ENCODE peak calls at places on chromosome 10, in four cellular contexts. W is CD4-positive, CD25-positive, alpha-beta regulatory T cell; S is H9; G is body of pancreas. J is an unnamed sample.

GRCh38 chr10:125094111-125094705 is 66.2 kb downstream of the CTBP2 start:
- DNase-seq in S (no peak), G (peak; percentile 4), W (no peak), J (no peak)

GRCh38 chr10:62217683-62218082 is 51.0 kb downstream of the RTKN2 start:
- DNase-seq in G (no peak), S (no peak), W (no peak), J (no peak)

GRCh38 chr10:97069576-97070362 is 116.0 kb downstream of the SLIT1 start:
- DNase-seq in W (no peak), G (no peak), S (no peak), J (no peak)

GRCh38 chr10:97479939-97480338 is 18.3 kb downstream of the MMS19 start:
- DNase-seq in W (no peak), S (peak; percentile 98), G (no peak), J (no peak)

GRCh38 chr10:48477181-48477580 is 127.7 kb downstream of the ARHGAP22 start:
- DNase-seq in G (no peak), S (no peak), W (no peak), J (no peak)

GRCh38 chr10:63515002-63515763 is 6.0 kb upstream of the REEP3 start:
- DNase-seq in S (peak; percentile 64), G (no peak), W (no peak), J (no peak)

GRCh38 chr10:28991738-28992270 is 297.1 kb upstream of the LYZL1 start:
- DNase-seq in W (no peak), G (peak; percentile 60), S (peak; percentile 65), J (peak; percentile 65)

GRCh38 chr10:59214160-59214559 is 37.7 kb downstream of the PHYHIPL start:
- DNase-seq in G (no peak), W (no peak), S (no peak), J (no peak)

GRCh38 chr10:93290661-93291354 is 191.3 kb downstream of the MYOF start:
- DNase-seq in S (no peak), G (no peak), W (no peak), J (no peak)

GRCh38 chr10:43931308-43931930 is 282.7 kb upstream of the ZNF32 start:
- DNase-seq in G (no peak), W (no peak), S (peak; percentile 5), J (no peak)

DNA sequence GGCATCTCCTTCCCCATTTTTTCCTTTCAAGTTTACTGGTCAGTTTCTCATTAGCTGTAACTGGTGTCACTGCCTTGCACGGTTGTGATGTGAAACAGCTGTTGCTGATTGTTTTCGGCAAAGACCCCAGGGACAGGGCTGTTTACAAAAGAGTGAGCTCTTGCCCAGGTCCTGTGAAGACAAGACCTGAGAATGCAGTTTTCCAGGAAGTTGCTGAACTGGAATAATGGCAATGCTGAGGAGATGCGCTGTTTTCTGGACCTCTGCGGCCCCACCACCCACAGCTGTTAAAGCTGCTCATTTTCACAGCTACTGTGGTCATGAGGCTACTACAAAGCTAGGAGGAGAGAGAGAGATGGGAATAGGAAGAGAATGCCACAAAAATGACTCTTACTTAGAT is 116.6 kb upstream of the RSU1 start:
- DNase-seq in W (no peak), S (no peak), G (no peak), J (no peak)
- H3K9me3 ChIP-seq in W (no peaks in the 10 kb centered on the region), S (no peaks in the 10 kb centered on the region), G (no peaks in the 10 kb centered on the region), J (no peaks in the 10 kb centered on the region)

GRCh38 chr10:131786756-131787605 is 113.8 kb upstream of the PPP2R2D start:
- DNase-seq in W (peak; percentile 17), S (peak; percentile 18), G (peak; percentile 61), J (peak; percentile 78)
- H3K9me3 ChIP-seq in W (no peaks in the 10 kb centered on the region), S (peaks cover 6% of the 10 kb centered on the region), G (no peaks in the 10 kb centered on the region), J (no peaks in the 10 kb centered on the region)

GRCh38 chr10:37831495-37832333 is 25.7 kb downstream of the ZNF248 start:
- DNase-seq in W (no peak), G (no peak), S (no peak), J (no peak)
- H3K9me3 ChIP-seq in W (peaks cover 94% of the 10 kb centered on the region), G (peaks cover 2% of the 10 kb centered on the region), S (peaks cover 88% of the 10 kb centered on the region), J (peaks cover 5% of the 10 kb centered on the region)

GRCh38 chr10:133458021-133458709 is 4.4 kb downstream of the SCART1 start:
- DNase-seq in W (no peak), S (no peak), G (no peak), J (no peak)

GRCh38 chr10:133458710-133459453 is 5.1 kb downstream of the SCART1 start:
- DNase-seq in G (no peak), W (no peak), S (no peak), J (no peak)

GRCh38 chr10:133455611-133456031 is 1.9 kb downstream of the SCART1 start:
- DNase-seq in G (no peak), S (no peak), W (no peak), J (no peak)

GRCh38 chr10:133456041-133456951 is 2.6 kb downstream of the SCART1 start:
- DNase-seq in G (no peak), W (no peak), S (no peak), J (no peak)

DNA sequence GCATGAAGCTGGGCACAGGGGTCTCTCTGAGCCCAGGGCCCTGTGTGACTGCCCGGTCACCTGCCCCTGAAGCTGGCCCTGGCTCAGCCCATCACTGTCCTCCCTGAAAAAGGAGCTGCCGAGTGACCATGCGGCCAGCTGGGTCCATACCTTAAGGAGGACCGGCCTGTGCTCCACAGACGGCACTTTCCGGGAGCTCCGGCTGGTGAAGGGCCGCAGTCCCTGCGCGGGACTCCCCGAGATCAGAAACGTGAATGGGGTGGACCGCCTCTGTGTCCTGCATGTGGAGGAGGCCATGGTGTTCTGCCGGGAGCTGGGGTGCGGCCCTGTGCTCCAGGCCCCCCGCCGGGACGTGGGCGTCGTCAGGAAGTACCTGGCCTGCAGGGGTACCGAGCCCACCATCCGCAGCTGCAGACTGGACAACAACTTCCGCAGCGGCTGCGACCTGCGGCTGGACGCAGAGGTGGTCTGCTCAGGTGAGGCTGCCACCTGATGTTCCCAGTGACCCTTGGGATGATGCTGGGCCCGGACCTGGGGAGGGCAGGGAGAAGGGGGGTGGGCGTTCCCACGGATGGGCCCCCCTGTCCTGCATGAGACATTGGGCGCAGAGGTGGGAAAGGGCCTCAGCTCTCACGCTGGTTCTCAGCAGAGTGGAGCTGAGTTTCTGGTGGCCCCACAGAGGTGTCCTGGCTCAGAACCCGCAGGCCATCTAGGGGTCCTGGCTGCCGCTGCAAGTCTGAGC is 3.5 kb downstream of the SCART1 start:
- DNase-seq in S (no peak), G (no peak), W (no peak), J (no peak)
- H3K9me3 ChIP-seq in S (peaks cover 74% of the 10 kb centered on the region), G (no peaks in the 10 kb centered on the region), W (no peaks in the 10 kb centered on the region), J (no peaks in the 10 kb centered on the region)

GRCh38 chr10:123458933-123459332 is 207.2 kb upstream of the GPR26 start:
- DNase-seq in S (no peak), G (no peak), W (no peak), J (no peak)

GRCh38 chr10:123459371-123460224 is 206.6 kb upstream of the GPR26 start:
- DNase-seq in S (peak; percentile 59), G (no peak), W (no peak), J (no peak)

GRCh38 chr10:123463176-123463575 is 203.0 kb upstream of the GPR26 start:
- DNase-seq in S (no peak), G (no peak), W (no peak), J (no peak)

GRCh38 chr10:123464428-123465323 is 201.5 kb upstream of the GPR26 start:
- DNase-seq in S (no peak), W (no peak), G (no peak), J (no peak)

DNA sequence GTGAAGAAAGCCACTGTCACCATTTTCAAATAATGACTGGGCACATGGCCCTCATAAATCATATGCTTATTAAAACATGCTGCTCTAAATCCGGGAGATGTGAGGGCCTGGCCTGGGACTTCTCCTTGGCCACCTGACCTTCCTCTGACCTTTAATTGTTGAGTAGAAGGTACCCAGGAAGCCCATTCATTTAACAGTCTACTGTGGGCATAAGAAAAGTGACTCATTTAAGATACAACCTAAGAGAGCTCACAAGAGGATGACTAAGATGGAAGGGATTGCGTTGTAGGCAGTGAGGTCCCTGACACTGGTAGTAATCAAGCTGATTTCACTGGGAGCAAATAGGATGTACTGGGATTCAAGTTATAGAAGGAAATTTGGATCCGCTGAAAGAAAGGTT is 203.4 kb upstream of the GPR26 start:
- DNase-seq in W (no peak), S (no peak), G (no peak), J (no peak)
- H3K9me3 ChIP-seq in W (no peaks in the 10 kb centered on the region), S (no peaks in the 10 kb centered on the region), G (no peaks in the 10 kb centered on the region), J (no peaks in the 10 kb centered on the region)

GRCh38 chr10:131202964-131203363 is 108.6 kb downstream of the TCERG1L start:
- DNase-seq in G (peak; percentile 1), W (no peak), S (peak; percentile 5), J (peak; percentile 29)

GRCh38 chr10:131205556-131205955 is 106.0 kb downstream of the TCERG1L start:
- DNase-seq in W (no peak), S (peak; percentile 4), G (peak; percentile 2), J (peak; percentile 18)

GRCh38 chr10:131201741-131202515 is 109.6 kb downstream of the TCERG1L start:
- DNase-seq in S (peak; percentile 15), G (peak; percentile 0), W (no peak), J (no peak)

GRCh38 chr10:131204406-131205152 is 106.9 kb downstream of the TCERG1L start:
- DNase-seq in W (no peak), G (peak; percentile 2), S (peak; percentile 10), J (no peak)

DNA sequence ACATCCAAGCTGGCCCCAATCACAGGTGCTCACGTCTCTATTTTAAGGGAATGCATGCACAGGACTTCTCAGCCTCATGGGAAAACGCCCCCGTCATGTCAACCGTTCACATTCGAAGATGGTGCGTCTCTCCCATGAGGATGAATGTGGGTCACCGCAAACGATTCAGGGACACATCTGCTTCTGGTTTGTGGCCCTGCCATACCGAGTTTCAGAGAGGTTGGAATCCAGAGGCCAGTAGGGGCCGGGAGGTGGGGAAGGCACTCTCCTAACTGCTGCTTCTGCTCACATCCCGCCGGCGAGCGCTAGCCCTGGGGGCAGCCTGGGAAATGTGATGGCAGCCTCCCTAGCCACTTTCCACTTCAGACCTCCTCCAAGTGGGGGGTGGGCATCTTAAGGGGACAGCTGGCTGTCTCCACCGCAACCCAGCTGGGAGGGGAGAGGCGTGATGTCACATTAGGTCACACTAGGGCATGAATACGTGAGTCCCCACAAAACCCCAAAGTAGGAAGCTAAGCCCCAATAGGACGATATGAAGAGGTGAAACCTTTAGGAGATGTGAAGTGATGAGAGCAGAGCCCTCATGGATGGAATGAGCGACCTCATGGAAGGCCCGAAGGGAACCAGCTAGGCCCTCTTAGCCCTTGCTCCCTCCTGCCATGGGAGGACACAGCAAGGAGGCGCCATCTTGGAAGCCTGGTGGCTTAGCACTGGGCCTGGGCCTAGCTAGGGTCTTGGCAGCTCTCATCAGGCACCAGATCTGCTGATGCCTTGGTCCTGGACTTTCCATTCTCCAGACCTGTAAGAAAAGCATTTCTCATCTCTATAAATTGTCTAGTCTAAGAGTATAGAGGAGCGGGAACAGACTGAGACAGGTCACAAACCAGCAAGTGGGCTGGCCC is 107.8 kb downstream of the TCERG1L start:
- DNase-seq in G (no peak), S (peak; percentile 13), W (no peak), J (no peak)
- H3K9me3 ChIP-seq in G (no peaks in the 10 kb centered on the region), S (no peaks in the 10 kb centered on the region), W (no peaks in the 10 kb centered on the region), J (no peaks in the 10 kb centered on the region)

DNA sequence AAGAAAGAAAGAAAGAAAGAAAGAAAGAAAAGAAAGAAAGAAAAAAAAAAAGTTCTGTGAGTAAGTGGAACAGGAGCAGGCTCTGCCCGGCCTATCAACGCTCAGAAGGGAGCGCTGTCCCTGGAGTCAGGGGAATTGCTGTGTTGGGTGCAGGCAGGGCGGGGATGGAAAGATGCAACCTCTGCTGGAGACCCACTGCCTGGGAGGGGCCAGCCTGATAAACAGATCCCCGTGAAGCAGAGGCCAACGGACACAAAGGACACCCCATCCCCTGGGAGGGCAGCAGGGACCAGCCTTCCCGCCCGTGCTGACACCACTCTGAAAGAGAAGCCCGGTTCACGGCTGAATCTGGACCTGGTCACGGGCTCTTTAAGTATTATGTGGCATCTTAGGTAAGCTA is 54.5 kb downstream of the TCERG1L start:
- DNase-seq in G (no peak), W (no peak), S (no peak), J (no peak)
- H3K9me3 ChIP-seq in G (no peaks in the 10 kb centered on the region), W (no peaks in the 10 kb centered on the region), S (no peaks in the 10 kb centered on the region), J (no peaks in the 10 kb centered on the region)

J was measured in adrenal gland.